ENCODE peak calls at places on chromosomes 11 and 22, in ten cellular contexts. One of them, this sample, is unnamed.

GRCh38 chr11:85961930-85962363 is 106.8 kb downstream of the CCDC83 start:
- DNase-seq in GM12878: no peak
- DNase-seq in prostate gland: no peak
- DNase-seq in right lobe of liver: no peak
- DNase-seq in cardiac muscle cell: peak
- DNase-seq in kidney: no peak
- DNase-seq in SK-N-SH: no peak
- DNase-seq in Peyer's patch: no peak
- DNase-seq in body of pancreas: no peak
- DNase-seq in colonic mucosa: no peak
- DNase-seq in this sample: no peak

GRCh38 chr22:29167032-29167911 is 38.4 kb upstream of the EMID1 start:
- DNase-seq in GM12878: peak
- DNase-seq in prostate gland: no peak
- DNase-seq in right lobe of liver: peak
- DNase-seq in cardiac muscle cell: no peak
- DNase-seq in kidney: peak
- DNase-seq in SK-N-SH: no peak
- DNase-seq in Peyer's patch: peak
- DNase-seq in body of pancreas: no peak
- DNase-seq in colonic mucosa: no peak
- DNase-seq in this sample: no peak

GRCh38 chr11:47057374-47057773 is 119.3 kb downstream of the ARFGAP2 start:
- DNase-seq in GM12878: no peak
- DNase-seq in prostate gland: no peak
- DNase-seq in right lobe of liver: no peak
- DNase-seq in cardiac muscle cell: peak
- DNase-seq in kidney: no peak
- DNase-seq in SK-N-SH: no peak
- DNase-seq in Peyer's patch: no peak
- DNase-seq in body of pancreas: no peak
- DNase-seq in colonic mucosa: no peak
- DNase-seq in this sample: no peak

GRCh38 chr11:32729976-32730375 is 64.5 kb downstream of the CCDC73 start:
- DNase-seq in GM12878: no peak
- DNase-seq in prostate gland: no peak
- DNase-seq in right lobe of liver: no peak
- DNase-seq in cardiac muscle cell: peak
- DNase-seq in kidney: no peak
- DNase-seq in SK-N-SH: no peak
- DNase-seq in Peyer's patch: no peak
- DNase-seq in body of pancreas: no peak
- DNase-seq in colonic mucosa: no peak
- DNase-seq in this sample: no peak

GRCh38 chr11:2317354-2318050 is 15.7 kb downstream of the TSPAN32 start:
- DNase-seq in GM12878: no peak
- DNase-seq in prostate gland: no peak
- DNase-seq in right lobe of liver: no peak
- DNase-seq in cardiac muscle cell: no peak
- DNase-seq in kidney: peak
- DNase-seq in SK-N-SH: no peak
- DNase-seq in Peyer's patch: no peak
- DNase-seq in body of pancreas: peak
- DNase-seq in colonic mucosa: no peak
- DNase-seq in this sample: no peak

GRCh38 chr11:32315121-32315520 is 120.2 kb downstream of the WT1 start:
- DNase-seq in GM12878: no peak
- DNase-seq in prostate gland: no peak
- DNase-seq in right lobe of liver: no peak
- DNase-seq in cardiac muscle cell: no peak
- DNase-seq in kidney: no peak
- DNase-seq in SK-N-SH: no peak
- DNase-seq in Peyer's patch: no peak
- DNase-seq in body of pancreas: no peak
- DNase-seq in colonic mucosa: no peak
- DNase-seq in this sample: no peak

GRCh38 chr11:48154162-48154561 is 62.4 kb upstream of the OR4B1 start:
- DNase-seq in GM12878: no peak
- DNase-seq in prostate gland: no peak
- DNase-seq in right lobe of liver: no peak
- DNase-seq in cardiac muscle cell: peak
- DNase-seq in kidney: no peak
- DNase-seq in SK-N-SH: no peak
- DNase-seq in Peyer's patch: no peak
- DNase-seq in body of pancreas: no peak
- DNase-seq in colonic mucosa: no peak
- DNase-seq in this sample: no peak

GRCh38 chr11:2305140-2305861 is 3.5 kb downstream of the TSPAN32 start:
- DNase-seq in GM12878: peak
- DNase-seq in prostate gland: peak
- DNase-seq in right lobe of liver: peak
- DNase-seq in cardiac muscle cell: peak
- DNase-seq in kidney: peak
- DNase-seq in SK-N-SH: peak
- DNase-seq in Peyer's patch: peak
- DNase-seq in body of pancreas: peak
- DNase-seq in colonic mucosa: peak
- DNase-seq in this sample: peak

GRCh38 chr11:69377953-69378302 is 84.0 kb downstream of the MYEOV start:
- DNase-seq in GM12878: no peak
- DNase-seq in prostate gland: no peak
- DNase-seq in right lobe of liver: peak
- DNase-seq in cardiac muscle cell: no peak
- DNase-seq in kidney: peak
- DNase-seq in SK-N-SH: no peak
- DNase-seq in Peyer's patch: no peak
- DNase-seq in body of pancreas: no peak
- DNase-seq in colonic mucosa: no peak
- DNase-seq in this sample: peak

GRCh38 chr11:2536440-2536989 is 91.7 kb downstream of the KCNQ1 start:
- DNase-seq in GM12878: no peak
- DNase-seq in prostate gland: no peak
- DNase-seq in right lobe of liver: peak
- DNase-seq in cardiac muscle cell: no peak
- DNase-seq in kidney: peak
- DNase-seq in SK-N-SH: no peak
- DNase-seq in Peyer's patch: no peak
- DNase-seq in body of pancreas: no peak
- DNase-seq in colonic mucosa: no peak
- DNase-seq in this sample: no peak

DNA sequence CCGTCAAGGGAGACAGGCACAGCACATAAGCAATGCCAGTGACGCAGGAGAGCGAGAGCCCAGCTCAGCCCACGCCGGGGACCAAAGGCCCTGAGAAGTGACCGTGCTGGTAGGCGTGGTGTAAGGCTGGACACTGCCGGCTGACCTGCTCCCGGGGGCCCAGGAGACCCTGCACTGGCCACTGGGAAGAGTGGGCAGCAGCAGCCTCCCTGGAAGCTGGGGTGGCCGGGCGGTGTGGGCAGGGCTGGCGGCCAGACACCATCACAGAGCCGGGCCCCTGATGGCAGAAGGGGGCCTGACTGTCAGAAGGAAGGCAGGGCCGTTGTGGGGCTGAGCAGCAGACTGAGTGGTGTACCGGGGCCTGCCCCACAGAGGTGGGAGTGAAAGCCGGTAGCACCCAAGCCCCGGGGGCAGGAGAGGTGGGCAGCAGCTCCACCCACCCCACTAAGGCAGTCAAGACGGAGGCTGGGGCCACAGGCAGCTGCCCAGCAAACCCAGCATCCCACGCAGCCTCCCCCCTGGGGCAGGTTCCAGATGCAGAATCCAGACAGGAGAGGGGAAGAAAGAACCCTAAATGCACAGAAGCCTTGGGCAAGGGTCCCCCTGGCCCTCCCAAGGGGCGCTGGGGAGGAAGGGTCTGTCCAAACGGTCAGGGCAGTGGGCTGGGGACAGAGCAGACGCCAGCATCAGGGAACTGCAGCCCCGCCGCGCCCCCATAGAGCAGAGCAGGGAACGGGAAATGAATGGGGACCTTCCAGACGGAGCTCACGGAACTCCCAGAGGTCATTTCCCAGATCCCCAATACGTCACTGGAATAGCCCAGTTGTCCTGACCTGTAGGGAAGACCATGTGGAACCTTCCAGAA is 205.2 kb downstream of the BRD1 start:
- DNase-seq in GM12878: no peak
- DNase-seq in prostate gland: no peak
- DNase-seq in right lobe of liver: peak
- DNase-seq in cardiac muscle cell: no peak
- DNase-seq in kidney: peak
- DNase-seq in SK-N-SH: no peak
- DNase-seq in Peyer's patch: no peak
- DNase-seq in body of pancreas: no peak
- DNase-seq in colonic mucosa: no peak
- DNase-seq in this sample: no peak
- H3K4me3 ChIP-seq in GM12878: no peak
- H3K4me3 ChIP-seq in prostate gland: no peak
- H3K4me3 ChIP-seq in right lobe of liver: no peak
- H3K4me3 ChIP-seq in cardiac muscle cell: no peak
- H3K4me3 ChIP-seq in kidney: no peak
- H3K4me3 ChIP-seq in SK-N-SH: no peak
- H3K4me3 ChIP-seq in Peyer's patch: no peak
- H3K4me3 ChIP-seq in body of pancreas: no peak
- H3K4me3 ChIP-seq in colonic mucosa: no peak
- H3K4me3 ChIP-seq in this sample: no peak

GRCh38 chr11:117998201-117998579 is 12.0 kb downstream of the IL10RA start:
- DNase-seq in GM12878: peak
- DNase-seq in prostate gland: no peak
- DNase-seq in right lobe of liver: no peak
- DNase-seq in cardiac muscle cell: no peak
- DNase-seq in kidney: no peak
- DNase-seq in SK-N-SH: no peak
- DNase-seq in Peyer's patch: no peak
- DNase-seq in body of pancreas: no peak
- DNase-seq in colonic mucosa: no peak
- DNase-seq in this sample: no peak

GRCh38 chr11:118000067-118000849 is 14.1 kb downstream of the IL10RA start:
- DNase-seq in GM12878: no peak
- DNase-seq in prostate gland: no peak
- DNase-seq in right lobe of liver: no peak
- DNase-seq in cardiac muscle cell: no peak
- DNase-seq in kidney: no peak
- DNase-seq in SK-N-SH: no peak
- DNase-seq in Peyer's patch: no peak
- DNase-seq in body of pancreas: no peak
- DNase-seq in colonic mucosa: no peak
- DNase-seq in this sample: no peak

GRCh38 chr11:117998664-117999353 is 12.6 kb downstream of the IL10RA start:
- DNase-seq in GM12878: no peak
- DNase-seq in prostate gland: no peak
- DNase-seq in right lobe of liver: no peak
- DNase-seq in cardiac muscle cell: no peak
- DNase-seq in kidney: no peak
- DNase-seq in SK-N-SH: no peak
- DNase-seq in Peyer's patch: no peak
- DNase-seq in body of pancreas: no peak
- DNase-seq in colonic mucosa: no peak
- DNase-seq in this sample: no peak

GRCh38 chr11:118000850-118001228 is 14.6 kb downstream of the IL10RA start:
- DNase-seq in GM12878: no peak
- DNase-seq in prostate gland: no peak
- DNase-seq in right lobe of liver: no peak
- DNase-seq in cardiac muscle cell: no peak
- DNase-seq in kidney: no peak
- DNase-seq in SK-N-SH: no peak
- DNase-seq in Peyer's patch: no peak
- DNase-seq in body of pancreas: no peak
- DNase-seq in colonic mucosa: no peak
- DNase-seq in this sample: no peak

DNA sequence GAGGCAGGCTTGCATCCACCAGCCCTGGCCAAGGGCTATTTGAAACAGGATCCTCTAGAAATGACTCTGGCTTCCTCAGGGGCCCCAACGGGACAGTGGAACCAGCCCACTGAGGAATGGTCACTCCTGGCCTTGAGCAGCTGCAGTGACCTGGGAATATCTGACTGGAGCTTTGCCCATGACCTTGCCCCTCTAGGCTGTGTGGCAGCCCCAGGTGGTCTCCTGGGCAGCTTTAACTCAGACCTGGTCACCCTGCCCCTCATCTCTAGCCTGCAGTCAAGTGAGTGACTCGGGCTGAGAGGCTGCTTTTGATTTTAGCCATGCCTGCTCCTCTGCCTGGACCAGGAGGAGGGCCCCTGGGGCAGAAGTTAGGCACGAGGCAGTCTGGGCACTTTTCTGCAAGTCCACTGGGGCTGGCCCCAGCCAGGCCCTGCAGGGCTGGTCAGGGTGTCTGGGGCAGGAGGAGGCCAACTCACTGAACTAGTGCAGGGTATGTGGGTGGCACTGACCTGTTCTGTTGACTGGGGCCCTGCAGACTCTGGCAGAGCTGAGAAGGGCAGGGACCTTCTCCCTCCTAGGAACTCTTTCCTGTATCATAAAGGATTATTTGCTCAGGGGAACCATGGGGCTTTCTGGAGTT is 13.3 kb downstream of the IL10RA start:
- DNase-seq in GM12878: no peak
- DNase-seq in prostate gland: no peak
- DNase-seq in right lobe of liver: no peak
- DNase-seq in cardiac muscle cell: no peak
- DNase-seq in kidney: no peak
- DNase-seq in SK-N-SH: no peak
- DNase-seq in Peyer's patch: no peak
- DNase-seq in body of pancreas: no peak
- DNase-seq in colonic mucosa: no peak
- DNase-seq in this sample: no peak
- H3K27ac ChIP-seq in GM12878: peak
- H3K27ac ChIP-seq in prostate gland: no peak
- H3K27ac ChIP-seq in right lobe of liver: no peak
- H3K27ac ChIP-seq in cardiac muscle cell: no peak
- H3K27ac ChIP-seq in kidney: no peak
- H3K27ac ChIP-seq in SK-N-SH: no peak
- H3K27ac ChIP-seq in Peyer's patch: peak
- H3K27ac ChIP-seq in body of pancreas: no peak
- H3K27ac ChIP-seq in colonic mucosa: no peak
- H3K27ac ChIP-seq in this sample: no peak

DNA sequence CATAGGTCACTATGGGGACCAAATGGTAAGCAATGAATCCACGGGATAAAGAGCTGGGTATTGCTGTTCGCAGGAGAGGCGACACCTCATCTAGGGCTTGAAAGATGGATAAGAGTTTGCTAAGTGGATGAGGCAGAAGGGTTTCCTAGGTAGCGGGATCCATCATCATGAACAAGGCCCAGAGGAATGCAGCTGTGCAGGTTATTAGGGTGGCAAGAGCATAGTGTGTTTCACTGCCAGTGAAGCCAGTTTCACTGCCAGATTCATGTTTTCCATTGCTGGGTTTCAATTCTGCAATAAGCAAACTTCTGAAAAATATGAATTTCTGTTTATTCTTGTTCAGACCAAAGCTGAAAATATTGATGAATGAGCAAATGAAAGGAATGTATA is 27.2 kb downstream of the WEE1 start:
- DNase-seq in GM12878: peak
- DNase-seq in prostate gland: no peak
- DNase-seq in right lobe of liver: no peak
- DNase-seq in cardiac muscle cell: no peak
- DNase-seq in kidney: no peak
- DNase-seq in SK-N-SH: no peak
- DNase-seq in Peyer's patch: peak
- DNase-seq in body of pancreas: no peak
- DNase-seq in colonic mucosa: no peak
- DNase-seq in this sample: no peak
- H3K4me3 ChIP-seq in GM12878: peak
- H3K4me3 ChIP-seq in prostate gland: no peak
- H3K4me3 ChIP-seq in right lobe of liver: no peak
- H3K4me3 ChIP-seq in cardiac muscle cell: no peak
- H3K4me3 ChIP-seq in kidney: no peak
- H3K4me3 ChIP-seq in SK-N-SH: no peak
- H3K4me3 ChIP-seq in Peyer's patch: no peak
- H3K4me3 ChIP-seq in body of pancreas: no peak
- H3K4me3 ChIP-seq in colonic mucosa: no peak
- H3K4me3 ChIP-seq in this sample: no peak

GRCh38 chr11:33868646-33869461 is 23.0 kb downstream of the LMO2 start:
- DNase-seq in GM12878: no peak
- DNase-seq in prostate gland: no peak
- DNase-seq in right lobe of liver: peak
- DNase-seq in cardiac muscle cell: no peak
- DNase-seq in kidney: peak
- DNase-seq in SK-N-SH: no peak
- DNase-seq in Peyer's patch: no peak
- DNase-seq in body of pancreas: no peak
- DNase-seq in colonic mucosa: no peak
- DNase-seq in this sample: no peak
- H3K27ac ChIP-seq in GM12878: no peak
- H3K27ac ChIP-seq in prostate gland: peak
- H3K27ac ChIP-seq in right lobe of liver: peak
- H3K27ac ChIP-seq in cardiac muscle cell: no peak
- H3K27ac ChIP-seq in kidney: peak
- H3K27ac ChIP-seq in SK-N-SH: no peak
- H3K27ac ChIP-seq in Peyer's patch: peak
- H3K27ac ChIP-seq in body of pancreas: peak
- H3K27ac ChIP-seq in colonic mucosa: peak
- H3K27ac ChIP-seq in this sample: peak